ENCODE peak calls at places on chromosomes 12 and 14, in nine cellular contexts. One of them, this sample, is unnamed.

GRCh38 chr14:53273671-53274072 is 120.5 kb upstream of the DDHD1 start:
- DNase-seq in HTR-8/SVneo: no peak
- DNase-seq in activated CD8-positive, alpha-beta memory T cell treated with anti-CD3 and anti-CD28 coated beads, Interleukin-2, amount 50 U/mL, for 4 hours: no peak
- DNase-seq in retina: no peak
- DNase-seq in kidney epithelial cell: no peak
- DNase-seq in transverse colon: no peak
- DNase-seq in DMS53: peak
- DNase-seq in kidney: no peak
- DNase-seq in T-helper 1 cell: no peak
- DNase-seq in this sample: no peak

GRCh38 chr12:68119250-68119649 is 40.3 kb downstream of the IFNG start:
- DNase-seq in HTR-8/SVneo: no peak
- DNase-seq in activated CD8-positive, alpha-beta memory T cell treated with anti-CD3 and anti-CD28 coated beads, Interleukin-2, amount 50 U/mL, for 4 hours: no peak
- DNase-seq in retina: no peak
- DNase-seq in kidney epithelial cell: no peak
- DNase-seq in transverse colon: no peak
- DNase-seq in DMS53: no peak
- DNase-seq in kidney: no peak
- DNase-seq in T-helper 1 cell: no peak
- DNase-seq in this sample: no peak

GRCh38 chr14:52840916-52841315 is 49.5 kb upstream of the GNPNAT1 start:
- DNase-seq in HTR-8/SVneo: no peak
- DNase-seq in activated CD8-positive, alpha-beta memory T cell treated with anti-CD3 and anti-CD28 coated beads, Interleukin-2, amount 50 U/mL, for 4 hours: no peak
- DNase-seq in retina: no peak
- DNase-seq in kidney epithelial cell: no peak
- DNase-seq in transverse colon: no peak
- DNase-seq in DMS53: peak
- DNase-seq in kidney: no peak
- DNase-seq in T-helper 1 cell: no peak
- DNase-seq in this sample: no peak

GRCh38 chr12:91183565-91183964 is 948 bp upstream of the DCN start:
- DNase-seq in HTR-8/SVneo: no peak
- DNase-seq in activated CD8-positive, alpha-beta memory T cell treated with anti-CD3 and anti-CD28 coated beads, Interleukin-2, amount 50 U/mL, for 4 hours: no peak
- DNase-seq in retina: no peak
- DNase-seq in kidney epithelial cell: no peak
- DNase-seq in transverse colon: no peak
- DNase-seq in DMS53: no peak
- DNase-seq in kidney: no peak
- DNase-seq in T-helper 1 cell: no peak
- DNase-seq in this sample: no peak

GRCh38 chr12:30622509-30622908 is 73.2 kb downstream of the IPO8 start:
- DNase-seq in HTR-8/SVneo: no peak
- DNase-seq in activated CD8-positive, alpha-beta memory T cell treated with anti-CD3 and anti-CD28 coated beads, Interleukin-2, amount 50 U/mL, for 4 hours: no peak
- DNase-seq in retina: no peak
- DNase-seq in kidney epithelial cell: peak
- DNase-seq in transverse colon: no peak
- DNase-seq in DMS53: peak
- DNase-seq in kidney: no peak
- DNase-seq in T-helper 1 cell: no peak
- DNase-seq in this sample: no peak

GRCh38 chr14:76081642-76082041 is 70.1 kb upstream of the GPATCH2L start:
- DNase-seq in HTR-8/SVneo: no peak
- DNase-seq in activated CD8-positive, alpha-beta memory T cell treated with anti-CD3 and anti-CD28 coated beads, Interleukin-2, amount 50 U/mL, for 4 hours: no peak
- DNase-seq in retina: no peak
- DNase-seq in kidney epithelial cell: no peak
- DNase-seq in transverse colon: no peak
- DNase-seq in DMS53: no peak
- DNase-seq in kidney: no peak
- DNase-seq in T-helper 1 cell: no peak
- DNase-seq in this sample: no peak

GRCh38 chr14:32678088-32678487 is 260.6 kb upstream of the NPAS3 start:
- DNase-seq in HTR-8/SVneo: no peak
- DNase-seq in activated CD8-positive, alpha-beta memory T cell treated with anti-CD3 and anti-CD28 coated beads, Interleukin-2, amount 50 U/mL, for 4 hours: no peak
- DNase-seq in retina: no peak
- DNase-seq in kidney epithelial cell: no peak
- DNase-seq in transverse colon: no peak
- DNase-seq in DMS53: no peak
- DNase-seq in kidney: no peak
- DNase-seq in T-helper 1 cell: no peak
- DNase-seq in this sample: no peak

GRCh38 chr14:104940526-104941150 is 16.0 kb downstream of the PLD4 start:
- DNase-seq in HTR-8/SVneo: no peak
- DNase-seq in activated CD8-positive, alpha-beta memory T cell treated with anti-CD3 and anti-CD28 coated beads, Interleukin-2, amount 50 U/mL, for 4 hours: peak
- DNase-seq in retina: no peak
- DNase-seq in kidney epithelial cell: no peak
- DNase-seq in transverse colon: no peak
- DNase-seq in DMS53: peak
- DNase-seq in kidney: peak
- DNase-seq in T-helper 1 cell: no peak
- DNase-seq in this sample: no peak

GRCh38 chr12:71636704-71637115 is 26.9 kb downstream of the ZFC3H1 start:
- DNase-seq in HTR-8/SVneo: peak
- DNase-seq in activated CD8-positive, alpha-beta memory T cell treated with anti-CD3 and anti-CD28 coated beads, Interleukin-2, amount 50 U/mL, for 4 hours: no peak
- DNase-seq in retina: peak
- DNase-seq in kidney epithelial cell: peak
- DNase-seq in transverse colon: no peak
- DNase-seq in DMS53: peak
- DNase-seq in kidney: no peak
- DNase-seq in T-helper 1 cell: no peak
- DNase-seq in this sample: no peak

GRCh38 chr12:1398673-1399072 is 195.7 kb downstream of the FBXL14 start:
- DNase-seq in HTR-8/SVneo: peak
- DNase-seq in activated CD8-positive, alpha-beta memory T cell treated with anti-CD3 and anti-CD28 coated beads, Interleukin-2, amount 50 U/mL, for 4 hours: no peak
- DNase-seq in retina: no peak
- DNase-seq in kidney epithelial cell: no peak
- DNase-seq in transverse colon: no peak
- DNase-seq in DMS53: no peak
- DNase-seq in kidney: no peak
- DNase-seq in T-helper 1 cell: no peak
- DNase-seq in this sample: no peak

GRCh38 chr12:109944975-109945374 is 44.9 kb downstream of the TCHP start:
- DNase-seq in HTR-8/SVneo: no peak
- DNase-seq in activated CD8-positive, alpha-beta memory T cell treated with anti-CD3 and anti-CD28 coated beads, Interleukin-2, amount 50 U/mL, for 4 hours: no peak
- DNase-seq in retina: peak
- DNase-seq in kidney epithelial cell: no peak
- DNase-seq in transverse colon: no peak
- DNase-seq in DMS53: no peak
- DNase-seq in kidney: no peak
- DNase-seq in T-helper 1 cell: no peak
- DNase-seq in this sample: no peak

GRCh38 chr12:123942911-123943648 is 29.6 kb downstream of the CCDC92 start:
- DNase-seq in HTR-8/SVneo: no peak
- DNase-seq in activated CD8-positive, alpha-beta memory T cell treated with anti-CD3 and anti-CD28 coated beads, Interleukin-2, amount 50 U/mL, for 4 hours: no peak
- DNase-seq in retina: no peak
- DNase-seq in kidney epithelial cell: no peak
- DNase-seq in transverse colon: no peak
- DNase-seq in DMS53: no peak
- DNase-seq in kidney: peak
- DNase-seq in T-helper 1 cell: no peak
- DNase-seq in this sample: no peak

GRCh38 chr12:123126294-123127144 is 24.4 kb downstream of the PITPNM2 start:
- DNase-seq in HTR-8/SVneo: peak
- DNase-seq in activated CD8-positive, alpha-beta memory T cell treated with anti-CD3 and anti-CD28 coated beads, Interleukin-2, amount 50 U/mL, for 4 hours: no peak
- DNase-seq in retina: no peak
- DNase-seq in kidney epithelial cell: peak
- DNase-seq in transverse colon: no peak
- DNase-seq in DMS53: peak
- DNase-seq in kidney: peak
- DNase-seq in T-helper 1 cell: no peak
- DNase-seq in this sample: no peak

GRCh38 chr14:78091361-78091760 is 78.8 kb upstream of the NRXN3 start:
- DNase-seq in HTR-8/SVneo: no peak
- DNase-seq in activated CD8-positive, alpha-beta memory T cell treated with anti-CD3 and anti-CD28 coated beads, Interleukin-2, amount 50 U/mL, for 4 hours: no peak
- DNase-seq in retina: peak
- DNase-seq in kidney epithelial cell: no peak
- DNase-seq in transverse colon: no peak
- DNase-seq in DMS53: no peak
- DNase-seq in kidney: no peak
- DNase-seq in T-helper 1 cell: no peak
- DNase-seq in this sample: no peak

GRCh38 chr12:67648306-67649164 is at the start of gene DYRK2:
- DNase-seq in HTR-8/SVneo: peak
- DNase-seq in activated CD8-positive, alpha-beta memory T cell treated with anti-CD3 and anti-CD28 coated beads, Interleukin-2, amount 50 U/mL, for 4 hours: peak
- DNase-seq in retina: peak
- DNase-seq in kidney epithelial cell: no peak
- DNase-seq in transverse colon: peak
- DNase-seq in DMS53: peak
- DNase-seq in kidney: peak
- DNase-seq in T-helper 1 cell: peak
- DNase-seq in this sample: peak

GRCh38 chr12:47942327-47943230 is 20.8 kb upstream of the TMEM106C start:
- DNase-seq in HTR-8/SVneo: no peak
- DNase-seq in activated CD8-positive, alpha-beta memory T cell treated with anti-CD3 and anti-CD28 coated beads, Interleukin-2, amount 50 U/mL, for 4 hours: peak
- DNase-seq in retina: peak
- DNase-seq in kidney epithelial cell: no peak
- DNase-seq in transverse colon: no peak
- DNase-seq in DMS53: peak
- DNase-seq in kidney: peak
- DNase-seq in T-helper 1 cell: peak
- DNase-seq in this sample: no peak

GRCh38 chr14:36784541-36784940 is 122.9 kb downstream of the PAX9 start:
- DNase-seq in HTR-8/SVneo: no peak
- DNase-seq in activated CD8-positive, alpha-beta memory T cell treated with anti-CD3 and anti-CD28 coated beads, Interleukin-2, amount 50 U/mL, for 4 hours: no peak
- DNase-seq in retina: no peak
- DNase-seq in kidney epithelial cell: no peak
- DNase-seq in transverse colon: no peak
- DNase-seq in DMS53: no peak
- DNase-seq in kidney: no peak
- DNase-seq in T-helper 1 cell: no peak
- DNase-seq in this sample: no peak

GRCh38 chr12:124543591-124544310 is 23.7 kb downstream of the NCOR2 start:
- DNase-seq in HTR-8/SVneo: no peak
- DNase-seq in activated CD8-positive, alpha-beta memory T cell treated with anti-CD3 and anti-CD28 coated beads, Interleukin-2, amount 50 U/mL, for 4 hours: no peak
- DNase-seq in retina: peak
- DNase-seq in kidney epithelial cell: peak
- DNase-seq in transverse colon: no peak
- DNase-seq in DMS53: peak
- DNase-seq in kidney: peak
- DNase-seq in T-helper 1 cell: no peak
- DNase-seq in this sample: no peak

GRCh38 chr12:124159655-124160054 is 135.2 kb upstream of the RFLNA start:
- DNase-seq in HTR-8/SVneo: no peak
- DNase-seq in activated CD8-positive, alpha-beta memory T cell treated with anti-CD3 and anti-CD28 coated beads, Interleukin-2, amount 50 U/mL, for 4 hours: no peak
- DNase-seq in retina: no peak
- DNase-seq in kidney epithelial cell: no peak
- DNase-seq in transverse colon: peak
- DNase-seq in DMS53: no peak
- DNase-seq in kidney: no peak
- DNase-seq in T-helper 1 cell: no peak
- DNase-seq in this sample: no peak

GRCh38 chr12:105487961-105488360 is 157.5 kb downstream of the C12orf75 start:
- DNase-seq in HTR-8/SVneo: no peak
- DNase-seq in activated CD8-positive, alpha-beta memory T cell treated with anti-CD3 and anti-CD28 coated beads, Interleukin-2, amount 50 U/mL, for 4 hours: no peak
- DNase-seq in retina: no peak
- DNase-seq in kidney epithelial cell: no peak
- DNase-seq in transverse colon: no peak
- DNase-seq in DMS53: no peak
- DNase-seq in kidney: no peak
- DNase-seq in T-helper 1 cell: no peak
- DNase-seq in this sample: no peak

GRCh38 chr12:65937181-65937641 is 112.9 kb downstream of the HMGA2 start:
- DNase-seq in HTR-8/SVneo: no peak
- DNase-seq in activated CD8-positive, alpha-beta memory T cell treated with anti-CD3 and anti-CD28 coated beads, Interleukin-2, amount 50 U/mL, for 4 hours: no peak
- DNase-seq in retina: no peak
- DNase-seq in kidney epithelial cell: peak
- DNase-seq in transverse colon: no peak
- DNase-seq in DMS53: no peak
- DNase-seq in kidney: no peak
- DNase-seq in T-helper 1 cell: no peak
- DNase-seq in this sample: no peak

This sample was measured in dorsolateral prefrontal cortex.